ENCODE peak calls at places on chromosomes 12 and 14, in five cellular contexts. One of them, this sample, is unnamed.

GRCh38 chr12:14961466-14962155 is at the start of gene ARHGDIB:
- DNase-seq in effector memory CD4-positive, alpha-beta T cell: peak; percentile 83
- DNase-seq in brain microvascular endothelial cell: no peak
- DNase-seq in suprapubic skin: no peak
- DNase-seq in adrenal gland: no peak
- DNase-seq in this sample: peak; percentile 72

GRCh38 chr12:72219937-72220336 is 52.2 kb upstream of the TRHDE start:
- DNase-seq in effector memory CD4-positive, alpha-beta T cell: no peak
- DNase-seq in brain microvascular endothelial cell: no peak
- DNase-seq in suprapubic skin: no peak
- DNase-seq in adrenal gland: no peak
- DNase-seq in this sample: no peak

GRCh38 chr12:20339060-20339459 is 29.3 kb upstream of the PDE3A start:
- DNase-seq in effector memory CD4-positive, alpha-beta T cell: no peak
- DNase-seq in brain microvascular endothelial cell: peak; percentile 14
- DNase-seq in suprapubic skin: no peak
- DNase-seq in adrenal gland: no peak
- DNase-seq in this sample: no peak

GRCh38 chr12:75665216-75665615 is 153.8 kb upstream of the KRR1 start:
- DNase-seq in effector memory CD4-positive, alpha-beta T cell: no peak
- DNase-seq in brain microvascular endothelial cell: no peak
- DNase-seq in suprapubic skin: no peak
- DNase-seq in adrenal gland: no peak
- DNase-seq in this sample: no peak

GRCh38 chr14:97277711-97278110 is 480.5 kb downstream of the VRK1 start:
- DNase-seq in effector memory CD4-positive, alpha-beta T cell: no peak
- DNase-seq in brain microvascular endothelial cell: no peak
- DNase-seq in suprapubic skin: no peak
- DNase-seq in adrenal gland: no peak
- DNase-seq in this sample: no peak

GRCh38 chr12:70661762-70662161 is 24.5 kb upstream of the PTPRB start:
- DNase-seq in effector memory CD4-positive, alpha-beta T cell: no peak
- DNase-seq in brain microvascular endothelial cell: peak; percentile 81
- DNase-seq in suprapubic skin: no peak
- DNase-seq in adrenal gland: no peak
- DNase-seq in this sample: no peak

GRCh38 chr14:104639889-104640548 is 35.4 kb upstream of the TMEM179 start:
- DNase-seq in effector memory CD4-positive, alpha-beta T cell: no peak
- DNase-seq in brain microvascular endothelial cell: peak; percentile 22
- DNase-seq in suprapubic skin: peak; percentile 74
- DNase-seq in adrenal gland: peak; percentile 55
- DNase-seq in this sample: no peak

GRCh38 chr12:77294016-77294415 is 228.6 kb upstream of the E2F7 start:
- DNase-seq in effector memory CD4-positive, alpha-beta T cell: no peak
- DNase-seq in brain microvascular endothelial cell: peak; percentile 20
- DNase-seq in suprapubic skin: no peak
- DNase-seq in adrenal gland: no peak
- DNase-seq in this sample: no peak

GRCh38 chr12:25397001-25397400 is 146.3 kb upstream of the KRAS start:
- DNase-seq in effector memory CD4-positive, alpha-beta T cell: no peak
- DNase-seq in brain microvascular endothelial cell: no peak
- DNase-seq in suprapubic skin: no peak
- DNase-seq in adrenal gland: no peak
- DNase-seq in this sample: no peak

GRCh38 chr12:27865421-27865820 is 85.4 kb upstream of the MANSC4 start:
- DNase-seq in effector memory CD4-positive, alpha-beta T cell: no peak
- DNase-seq in brain microvascular endothelial cell: peak; percentile 56
- DNase-seq in suprapubic skin: no peak
- DNase-seq in adrenal gland: no peak
- DNase-seq in this sample: no peak

DNA sequence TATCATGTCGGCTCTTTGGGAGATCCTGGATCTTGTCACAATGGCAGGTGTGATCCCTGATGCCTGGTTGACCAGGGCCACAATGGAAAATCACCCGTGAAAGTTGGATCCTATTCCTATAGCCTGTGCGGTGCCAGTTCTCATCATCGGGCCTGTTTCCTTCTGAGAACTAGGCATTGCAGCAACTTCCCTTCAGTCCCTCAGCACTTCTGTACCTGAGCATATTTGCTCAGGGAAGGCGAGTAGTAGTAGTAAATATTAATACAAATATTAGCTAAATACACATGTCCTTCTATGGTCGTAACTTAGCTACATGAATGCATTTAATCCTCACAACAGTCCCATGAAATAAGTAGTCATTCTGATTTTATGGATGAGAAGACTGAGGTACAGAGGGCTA is 22.1 kb upstream of the TAMALIN start:
- DNase-seq in effector memory CD4-positive, alpha-beta T cell: no peak
- DNase-seq in brain microvascular endothelial cell: no peak
- DNase-seq in suprapubic skin: peak; percentile 8
- DNase-seq in adrenal gland: no peak
- DNase-seq in this sample: no peak
- H3K36me3 ChIP-seq in effector memory CD4-positive, alpha-beta T cell: peaks cover 33% of the 10 kb centered on the region
- H3K36me3 ChIP-seq in brain microvascular endothelial cell: peaks cover 7% of the 10 kb centered on the region
- H3K36me3 ChIP-seq in suprapubic skin: peaks cover 78% of the 10 kb centered on the region
- H3K36me3 ChIP-seq in adrenal gland: peaks cover 69% of the 10 kb centered on the region
- H3K36me3 ChIP-seq in this sample: peaks cover 56% of the 10 kb centered on the region

GRCh38 chr14:67372833-67373232 is 12.7 kb downstream of the EIF2S1 start:
- DNase-seq in effector memory CD4-positive, alpha-beta T cell: no peak
- DNase-seq in brain microvascular endothelial cell: no peak
- DNase-seq in suprapubic skin: no peak
- DNase-seq in adrenal gland: no peak
- DNase-seq in this sample: no peak
- H3K36me3 ChIP-seq in effector memory CD4-positive, alpha-beta T cell: peaks cover 77% of the 10 kb centered on the region
- H3K36me3 ChIP-seq in brain microvascular endothelial cell: peaks cover 49% of the 10 kb centered on the region
- H3K36me3 ChIP-seq in suprapubic skin: peaks cover 87% of the 10 kb centered on the region
- H3K36me3 ChIP-seq in adrenal gland: peaks cover 50% of the 10 kb centered on the region
- H3K36me3 ChIP-seq in this sample: peaks cover 61% of the 10 kb centered on the region

GRCh38 chr12:2976581-2976996 is 17.4 kb downstream of the TEAD4 start:
- DNase-seq in effector memory CD4-positive, alpha-beta T cell: no peak
- DNase-seq in brain microvascular endothelial cell: no peak
- DNase-seq in suprapubic skin: no peak
- DNase-seq in adrenal gland: no peak
- DNase-seq in this sample: no peak
- H3K36me3 ChIP-seq in effector memory CD4-positive, alpha-beta T cell: no peaks in the 10 kb centered on the region
- H3K36me3 ChIP-seq in brain microvascular endothelial cell: peaks cover 8% of the 10 kb centered on the region
- H3K36me3 ChIP-seq in suprapubic skin: no peaks in the 10 kb centered on the region
- H3K36me3 ChIP-seq in adrenal gland: no peaks in the 10 kb centered on the region
- H3K36me3 ChIP-seq in this sample: peaks cover 4% of the 10 kb centered on the region

GRCh38 chr12:57529831-57530230 is 7.2 kb downstream of the MBD6 start:
- DNase-seq in effector memory CD4-positive, alpha-beta T cell: no peak
- DNase-seq in brain microvascular endothelial cell: no peak
- DNase-seq in suprapubic skin: no peak
- DNase-seq in adrenal gland: no peak
- DNase-seq in this sample: no peak
- H3K36me3 ChIP-seq in effector memory CD4-positive, alpha-beta T cell: peaks cover 88% of the 10 kb centered on the region
- H3K36me3 ChIP-seq in brain microvascular endothelial cell: peaks cover 77% of the 10 kb centered on the region
- H3K36me3 ChIP-seq in suprapubic skin: peaks cover 98% of the 10 kb centered on the region
- H3K36me3 ChIP-seq in adrenal gland: peaks cover 98% of the 10 kb centered on the region
- H3K36me3 ChIP-seq in this sample: peaks cover 98% of the 10 kb centered on the region

GRCh38 chr12:6327159-6327558 is 14.7 kb downstream of the TNFRSF1A start:
- DNase-seq in effector memory CD4-positive, alpha-beta T cell: no peak
- DNase-seq in brain microvascular endothelial cell: no peak
- DNase-seq in suprapubic skin: no peak
- DNase-seq in adrenal gland: no peak
- DNase-seq in this sample: no peak

GRCh38 chr12:6329693-6330045 is 12.2 kb downstream of the TNFRSF1A start:
- DNase-seq in effector memory CD4-positive, alpha-beta T cell: no peak
- DNase-seq in brain microvascular endothelial cell: no peak
- DNase-seq in suprapubic skin: no peak
- DNase-seq in adrenal gland: no peak
- DNase-seq in this sample: no peak

GRCh38 chr12:6327591-6328041 is 14.3 kb downstream of the TNFRSF1A start:
- DNase-seq in effector memory CD4-positive, alpha-beta T cell: no peak
- DNase-seq in brain microvascular endothelial cell: no peak
- DNase-seq in suprapubic skin: no peak
- DNase-seq in adrenal gland: no peak
- DNase-seq in this sample: no peak

GRCh38 chr12:6328945-6329692 is 12.8 kb downstream of the TNFRSF1A start:
- DNase-seq in effector memory CD4-positive, alpha-beta T cell: no peak
- DNase-seq in brain microvascular endothelial cell: no peak
- DNase-seq in suprapubic skin: no peak
- DNase-seq in adrenal gland: no peak
- DNase-seq in this sample: no peak

GRCh38 chr12:6328045-6328779 is 13.7 kb downstream of the TNFRSF1A start:
- DNase-seq in effector memory CD4-positive, alpha-beta T cell: no peak
- DNase-seq in brain microvascular endothelial cell: no peak
- DNase-seq in suprapubic skin: no peak
- DNase-seq in adrenal gland: no peak
- DNase-seq in this sample: no peak
- H3K36me3 ChIP-seq in effector memory CD4-positive, alpha-beta T cell: peaks cover 48% of the 10 kb centered on the region
- H3K36me3 ChIP-seq in brain microvascular endothelial cell: peaks cover 57% of the 10 kb centered on the region
- H3K36me3 ChIP-seq in suprapubic skin: peaks cover 52% of the 10 kb centered on the region
- H3K36me3 ChIP-seq in adrenal gland: peaks cover 68% of the 10 kb centered on the region
- H3K36me3 ChIP-seq in this sample: peaks cover 57% of the 10 kb centered on the region

GRCh38 chr14:99803803-99804202 is 10.6 kb downstream of the EML1 start:
- DNase-seq in effector memory CD4-positive, alpha-beta T cell: no peak
- DNase-seq in brain microvascular endothelial cell: no peak
- DNase-seq in suprapubic skin: no peak
- DNase-seq in adrenal gland: no peak
- DNase-seq in this sample: no peak
- H3K36me3 ChIP-seq in effector memory CD4-positive, alpha-beta T cell: no peaks in the 10 kb centered on the region
- H3K36me3 ChIP-seq in brain microvascular endothelial cell: no peaks in the 10 kb centered on the region
- H3K36me3 ChIP-seq in suprapubic skin: no peaks in the 10 kb centered on the region
- H3K36me3 ChIP-seq in adrenal gland: no peaks in the 10 kb centered on the region
- H3K36me3 ChIP-seq in this sample: no peaks in the 10 kb centered on the region

DNA sequence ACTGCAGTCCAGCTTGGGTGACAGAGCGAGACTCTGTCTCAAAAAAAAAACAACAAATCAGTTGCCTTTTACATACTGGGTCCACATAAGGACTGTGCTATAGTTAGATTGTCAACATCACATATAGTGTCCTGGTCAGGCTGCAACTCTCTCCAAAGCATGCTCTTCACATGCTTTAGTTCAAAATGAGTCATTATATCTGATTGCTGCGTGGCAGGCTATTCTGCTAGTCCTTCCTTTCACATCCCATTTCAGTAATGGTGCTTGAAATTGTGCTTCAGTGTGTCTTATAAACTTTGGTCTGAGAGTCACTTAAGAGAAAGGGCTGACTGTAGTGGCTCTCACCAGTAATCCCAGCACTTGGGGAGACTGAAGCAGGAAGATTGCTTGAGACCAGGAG is 6.9 kb downstream of the LETMD1 start:
- DNase-seq in effector memory CD4-positive, alpha-beta T cell: no peak
- DNase-seq in brain microvascular endothelial cell: no peak
- DNase-seq in suprapubic skin: no peak
- DNase-seq in adrenal gland: no peak
- DNase-seq in this sample: no peak
- H3K36me3 ChIP-seq in effector memory CD4-positive, alpha-beta T cell: peaks cover 58% of the 10 kb centered on the region
- H3K36me3 ChIP-seq in brain microvascular endothelial cell: peaks cover 52% of the 10 kb centered on the region
- H3K36me3 ChIP-seq in suprapubic skin: peaks cover 85% of the 10 kb centered on the region
- H3K36me3 ChIP-seq in adrenal gland: peaks cover 83% of the 10 kb centered on the region
- H3K36me3 ChIP-seq in this sample: peaks cover 79% of the 10 kb centered on the region